ENCODE peak calls at places on chromosomes 3 and 15, in four cellular contexts. P is transverse colon, E is cardiac muscle cell, I is brain microvascular endothelial cell. Y is an unnamed sample.

GRCh38 chr3:127572735-127573134 is 17.8 kb downstream of the TPRA1 start:
- DNase-seq in P (no peak), E (no peak), I (no peak), Y (no peak)

GRCh38 chr15:81274932-81275341 is 49.0 kb downstream of the STARD5 start:
- DNase-seq in P (peak; percentile 88), E (peak; percentile 80), I (peak; percentile 57), Y (no peak)

GRCh38 chr15:77624868-77625267 is 7.8 kb downstream of the LINGO1 start:
- DNase-seq in P (no peak), E (no peak), I (no peak), Y (no peak)

GRCh38 chr15:83372434-83372873 is 74.7 kb upstream of the SH3GL3 start:
- DNase-seq in P (no peak), E (no peak), I (no peak), Y (no peak)

GRCh38 chr3:45612918-45613602 is 18.5 kb downstream of the LIMD1 start:
- DNase-seq in P (peak; percentile 37), E (no peak), I (no peak), Y (peak; percentile 40)

GRCh38 chr3:33790091-33790490 is 8.3 kb upstream of the PDCD6IP start:
- DNase-seq in P (no peak), E (no peak), I (no peak), Y (no peak)

GRCh38 chr3:47794585-47794984 is 8.4 kb upstream of the DHX30 start:
- DNase-seq in P (no peak), E (no peak), I (no peak), Y (no peak)

GRCh38 chr3:14487086-14487485 is 53.1 kb downstream of the GRIP2 start:
- DNase-seq in P (no peak), E (no peak), I (no peak), Y (no peak)

GRCh38 chr3:112365035-112365434 is 32.1 kb downstream of the CD200 start:
- DNase-seq in P (no peak), E (no peak), I (no peak), Y (no peak)

GRCh38 chr3:123154346-123154985 is 47.3 kb upstream of the SEC22A start:
- DNase-seq in P (no peak), E (no peak), I (no peak), Y (no peak)

GRCh38 chr15:81863157-81863556 is 182.7 kb downstream of the MEX3B start:
- DNase-seq in P (no peak), E (no peak), I (peak; percentile 60), Y (no peak)

GRCh38 chr3:101381809-101382208 is 61.4 kb upstream of the IMPG2 start:
- DNase-seq in P (no peak), E (peak; percentile 44), I (peak; percentile 5), Y (peak; percentile 52)

GRCh38 chr3:136512391-136512790 is 239.8 kb downstream of the STAG1 start:
- DNase-seq in P (no peak), E (no peak), I (no peak), Y (no peak)

GRCh38 chr15:68315035-68315434 is 37.5 kb downstream of the FEM1B start:
- DNase-seq in P (no peak), E (no peak), I (no peak), Y (no peak)

GRCh38 chr3:154480033-154480432 is 50.0 kb upstream of the GPR149 start:
- DNase-seq in P (no peak), E (no peak), I (no peak), Y (peak; percentile 8)

GRCh38 chr15:70518201-70519003 is 245.0 kb downstream of the UACA start:
- DNase-seq in P (no peak), E (no peak), I (no peak), Y (no peak)

GRCh38 chr15:31227954-31228542 is 98.6 kb upstream of the KLF13 start:
- DNase-seq in P (no peak), E (no peak), I (no peak), Y (no peak)

GRCh38 chr15:90099868-90100854 is 2.1 kb downstream of the IDH2 start:
- DNase-seq in P (peak; percentile 64), E (no peak), I (no peak), Y (no peak)

GRCh38 chr3:37907906-37908305 is 46.2 kb downstream of the CTDSPL start:
- DNase-seq in P (no peak), E (no peak), I (no peak), Y (no peak)

GRCh38 chr15:53034767-53035245 is 244.7 kb upstream of the ONECUT1 start:
- DNase-seq in P (no peak), E (no peak), I (no peak), Y (no peak)